ENCODE peak calls at places on chromosomes 1 and 21, in four cellular contexts. G is endothelial cell, U is IMR-90, M is fibroblast of lung. O is an unnamed sample.

GRCh38 chr1:54456921-54457529 is 50.8 kb upstream of the SSBP3 start:
- DNase-seq in U (no peak), G (no peak), M (no peak), O (no peak)

GRCh38 chr1:70718086-70718630 is 307.1 kb downstream of the CTH start:
- DNase-seq in G (no peak), U (no peak), M (no peak), O (no peak)

GRCh38 chr1:226882187-226882586 is 11.8 kb downstream of the PSEN2 start:
- DNase-seq in M (peak; percentile 16), G (no peak), U (no peak), O (no peak)

GRCh38 chr1:20009212-20009611 is 29.8 kb upstream of the PLA2G2A start:
- DNase-seq in G (no peak), U (no peak), M (no peak), O (no peak)

GRCh38 chr21:38766987-38767722 is 38.6 kb upstream of the ETS2 start:
- DNase-seq in M (no peak), G (no peak), U (no peak), O (peak; percentile 47)

GRCh38 chr1:227437495-227438008 is 119.3 kb upstream of the CDC42BPA start:
- DNase-seq in U (peak; percentile 68), G (no peak), M (peak; percentile 82), O (peak; percentile 59)

GRCh38 chr1:152933196-152933595 is 13.8 kb upstream of the SPRR5 start:
- DNase-seq in G (no peak), M (no peak), U (no peak), O (peak; percentile 80)

GRCh38 chr1:165235777-165236285 is 120.7 kb downstream of the LMX1A start:
- DNase-seq in U (no peak), G (peak; percentile 25), M (no peak), O (no peak)

GRCh38 chr1:60621524-60621923 is 460.8 kb upstream of the NFIA start:
- DNase-seq in M (peak; percentile 33), G (no peak), U (no peak), O (no peak)

GRCh38 chr1:183039985-183040447 is 16.8 kb downstream of the LAMC1 start:
- DNase-seq in U (peak; percentile 88), G (no peak), M (peak; percentile 81), O (peak; percentile 39)

GRCh38 chr1:154992721-154993571 is 440 bp upstream of the LENEP start:
- DNase-seq in U (peak; percentile 58), M (peak; percentile 59), G (no peak), O (no peak)

GRCh38 chr21:44802396-44803153 is 955 bp upstream of the UBE2G2 start:
- DNase-seq in G (no peak), U (no peak), M (peak; percentile 13), O (peak; percentile 8)
- TF ChIP-seq CTCF in G (no peak), U (no peak), M (no peak), O (no peak)

GRCh38 chr1:25532970-25533369 is 10.4 kb upstream of the LDLRAP1 start:
- DNase-seq in U (no peak), M (no peak), G (no peak), O (no peak)
- TF ChIP-seq CTCF in U (no peak), M (no peak), G (no peak), O (no peak)

DNA sequence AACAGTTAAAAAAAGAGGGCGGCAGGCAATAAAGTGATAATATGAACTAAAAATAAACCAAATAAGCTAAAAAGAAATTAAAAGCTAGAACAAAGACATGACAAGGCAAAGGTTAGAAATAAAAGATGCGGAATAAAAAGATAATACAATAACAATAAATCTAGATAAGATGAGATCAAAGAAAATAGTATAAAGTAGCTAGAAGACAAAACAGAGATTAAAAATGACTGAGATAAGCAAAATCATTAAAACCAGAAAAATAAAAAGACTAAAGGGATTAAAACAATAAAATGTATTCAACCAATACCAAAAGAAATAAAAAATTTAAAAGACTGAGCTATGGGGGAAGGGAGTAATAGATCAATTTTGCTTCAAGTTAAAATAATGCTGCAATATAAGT is 10.8 kb upstream of the SOX13 start:
- DNase-seq in M (no peak), U (no peak), G (no peak), O (no peak)
- TF ChIP-seq CTCF in M (no peak), U (no peak), G (no peak), O (no peak)

GRCh38 chr1:8113257-8114220 is 87.4 kb upstream of the ERRFI1 start:
- DNase-seq in G (no peak), U (no peak), M (no peak), O (no peak)
- TF ChIP-seq CTCF in G (no peak), U (no peak), M (no peak), O (no peak)

DNA sequence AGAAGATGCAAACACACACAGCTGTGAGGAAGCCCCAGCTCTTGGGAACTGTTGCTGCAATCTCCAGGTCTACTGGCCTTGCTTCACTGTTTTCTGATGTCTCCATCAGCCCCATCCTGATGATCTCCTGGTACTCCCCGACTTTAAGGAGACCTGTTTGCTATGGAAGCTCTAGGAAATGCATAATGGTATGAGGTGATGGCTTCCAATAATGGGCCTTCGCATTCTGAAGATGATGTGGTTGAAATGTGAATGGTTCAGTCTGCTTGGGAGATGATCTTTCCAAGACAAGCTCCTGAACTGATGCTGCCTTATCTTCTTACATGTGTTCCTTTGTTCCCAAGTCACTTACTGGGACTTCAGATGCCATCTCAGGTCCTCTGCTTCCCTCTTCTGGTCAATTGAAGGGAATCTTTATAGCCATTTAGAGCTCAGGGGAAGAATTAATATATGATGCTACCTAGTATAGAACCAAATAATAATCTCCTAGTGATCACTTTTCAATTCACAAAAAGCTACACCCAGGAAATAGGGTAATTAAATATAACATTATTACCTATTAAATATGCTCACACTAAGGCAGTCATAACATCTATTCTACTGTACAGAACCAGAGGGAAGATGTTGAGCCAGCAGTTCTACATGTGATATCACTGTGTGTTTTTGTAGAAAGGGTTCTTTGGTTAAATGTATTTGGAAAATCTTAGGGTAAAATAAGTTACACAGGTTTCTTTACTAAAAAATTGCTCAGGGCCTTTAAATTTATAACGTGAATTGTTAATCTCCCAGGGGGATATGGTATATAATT is 73.9 kb upstream of the VTCN1 start:
- DNase-seq in M (peak; percentile 79), G (peak; percentile 10), U (peak; percentile 79), O (peak; percentile 79)
- TF ChIP-seq CTCF in M (peak; percentile 76), G (no peak), U (peak; percentile 86), O (peak; percentile 80)

DNA sequence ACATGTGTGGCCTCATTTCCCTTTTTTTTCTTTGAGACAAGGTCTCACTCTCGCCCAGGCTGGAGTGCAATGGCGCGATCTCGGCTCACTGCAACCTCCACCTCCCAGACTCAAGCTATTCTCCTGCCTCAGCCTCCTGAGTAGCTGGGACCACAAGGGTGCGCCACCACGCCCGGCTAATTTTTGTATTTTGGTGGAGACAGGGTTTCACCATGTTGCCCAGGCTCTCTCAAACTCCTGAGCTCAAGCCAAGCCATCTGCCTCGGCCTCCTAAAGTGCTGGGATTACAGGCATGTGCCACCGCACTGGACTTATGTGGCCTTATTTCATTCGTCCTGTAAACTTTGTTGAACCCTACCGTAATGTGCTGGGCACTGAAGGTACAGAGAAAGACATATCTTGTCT is 569 bp upstream of the WARS2 start:
- DNase-seq in U (no peak), G (peak; percentile 35), M (peak; percentile 34), O (peak; percentile 17)
- TF ChIP-seq CTCF in U (peak; percentile 7), G (peak; percentile 15), M (peak; percentile 20), O (no peak)

GRCh38 chr1:207139616-207140015 is 35.6 kb downstream of the C4BPA start:
- DNase-seq in M (no peak), U (no peak), G (no peak), O (no peak)

GRCh38 chr1:207140536-207140935 is 36.5 kb downstream of the C4BPA start:
- DNase-seq in G (no peak), U (no peak), M (no peak), O (peak; percentile 74)

GRCh38 chr1:207145401-207146058 is 41.5 kb downstream of the C4BPA start:
- DNase-seq in G (no peak), M (no peak), U (no peak), O (no peak)
- TF ChIP-seq CTCF in G (no peak), M (no peak), U (no peak), O (no peak)

O was measured in epithelial cell of esophagus.